ENCODE peak calls at places on chromosomes 11 and 22, in seven cellular contexts. One of them, this sample, is unnamed. For H3K4me1, the result is how much of the 10 kb centered on the place peaks cover.

GRCh38 chr11:32312865-32313403 is 122.4 kb downstream of the WT1 start:
- DNase-seq in heart right ventricle: no peak
- DNase-seq in right lobe of liver: no peak
- DNase-seq in uterus: peak
- DNase-seq in ovary: peak
- DNase-seq in suprapubic skin: no peak
- DNase-seq in H9: peak
- DNase-seq in this sample: no peak

GRCh38 chr11:76658231-76658630 is 12.3 kb downstream of the LRRC32 start:
- DNase-seq in heart right ventricle: no peak
- DNase-seq in uterus: no peak
- DNase-seq in ovary: no peak
- DNase-seq in suprapubic skin: peak
- DNase-seq in right lobe of liver: no peak
- DNase-seq in H9: peak
- DNase-seq in this sample: no peak

GRCh38 chr11:21602734-21603133 is 590.2 kb upstream of the ANO5 start:
- DNase-seq in uterus: no peak
- DNase-seq in H9: no peak
- DNase-seq in suprapubic skin: no peak
- DNase-seq in ovary: no peak
- DNase-seq in right lobe of liver: no peak
- DNase-seq in heart right ventricle: no peak
- DNase-seq in this sample: no peak

GRCh38 chr22:47605886-47606285 is 843.4 kb downstream of the TBC1D22A start:
- DNase-seq in uterus: no peak
- DNase-seq in suprapubic skin: peak
- DNase-seq in right lobe of liver: no peak
- DNase-seq in H9: no peak
- DNase-seq in heart right ventricle: no peak
- DNase-seq in ovary: no peak
- DNase-seq in this sample: no peak

GRCh38 chr11:122784325-122785155 is 53.8 kb upstream of the CRTAM start:
- DNase-seq in uterus: peak
- DNase-seq in heart right ventricle: no peak
- DNase-seq in H9: no peak
- DNase-seq in right lobe of liver: no peak
- DNase-seq in suprapubic skin: no peak
- DNase-seq in ovary: peak
- DNase-seq in this sample: no peak

GRCh38 chr22:24133187-24133965 is 47.9 kb upstream of the SUSD2 start:
- DNase-seq in uterus: peak
- DNase-seq in right lobe of liver: no peak
- DNase-seq in suprapubic skin: no peak
- DNase-seq in ovary: no peak
- DNase-seq in heart right ventricle: no peak
- DNase-seq in H9: peak
- DNase-seq in this sample: no peak

GRCh38 chr11:131810511-131810910 is 440.1 kb downstream of the NTM start:
- DNase-seq in ovary: no peak
- DNase-seq in heart right ventricle: no peak
- DNase-seq in uterus: no peak
- DNase-seq in H9: no peak
- DNase-seq in suprapubic skin: no peak
- DNase-seq in right lobe of liver: no peak
- DNase-seq in this sample: no peak

GRCh38 chr11:28878025-28878424 is 769.8 kb downstream of the METTL15 start:
- DNase-seq in H9: no peak
- DNase-seq in right lobe of liver: no peak
- DNase-seq in uterus: no peak
- DNase-seq in ovary: no peak
- DNase-seq in heart right ventricle: no peak
- DNase-seq in suprapubic skin: no peak
- DNase-seq in this sample: no peak

GRCh38 chr11:87430821-87431220 is 393.1 kb downstream of the TMEM135 start:
- DNase-seq in heart right ventricle: no peak
- DNase-seq in right lobe of liver: no peak
- DNase-seq in suprapubic skin: no peak
- DNase-seq in uterus: no peak
- DNase-seq in ovary: no peak
- DNase-seq in H9: no peak
- DNase-seq in this sample: no peak

GRCh38 chr11:85772700-85773099 is 38.2 kb downstream of the SYTL2 start:
- DNase-seq in uterus: no peak
- DNase-seq in heart right ventricle: no peak
- DNase-seq in right lobe of liver: no peak
- DNase-seq in suprapubic skin: no peak
- DNase-seq in H9: no peak
- DNase-seq in ovary: no peak
- DNase-seq in this sample: no peak

GRCh38 chr11:72959998-72960731 is 146.0 kb downstream of the ATG16L2 start:
- DNase-seq in H9: no peak
- DNase-seq in ovary: no peak
- DNase-seq in uterus: no peak
- DNase-seq in heart right ventricle: no peak
- DNase-seq in right lobe of liver: no peak
- DNase-seq in suprapubic skin: no peak
- DNase-seq in this sample: no peak

GRCh38 chr22:17807571-17808410 is 33.5 kb upstream of the BID start:
- DNase-seq in H9: peak
- DNase-seq in right lobe of liver: no peak
- DNase-seq in ovary: no peak
- DNase-seq in suprapubic skin: no peak
- DNase-seq in uterus: no peak
- DNase-seq in heart right ventricle: peak
- DNase-seq in this sample: no peak

GRCh38 chr11:64098318-64098831 is 62.6 kb downstream of the FLRT1 start:
- DNase-seq in uterus: no peak
- DNase-seq in heart right ventricle: no peak
- DNase-seq in suprapubic skin: no peak
- DNase-seq in ovary: no peak
- DNase-seq in H9: no peak
- DNase-seq in right lobe of liver: no peak
- DNase-seq in this sample: no peak

GRCh38 chr11:66176650-66177049 is 91.8 kb upstream of the RAB1B start:
- DNase-seq in heart right ventricle: no peak
- DNase-seq in ovary: no peak
- DNase-seq in uterus: no peak
- DNase-seq in suprapubic skin: no peak
- DNase-seq in H9: no peak
- DNase-seq in right lobe of liver: no peak
- DNase-seq in this sample: no peak

GRCh38 chr11:8759634-8760033 is 77.0 kb downstream of the RPL27A start:
- DNase-seq in ovary: peak
- DNase-seq in heart right ventricle: no peak
- DNase-seq in suprapubic skin: no peak
- DNase-seq in right lobe of liver: no peak
- DNase-seq in uterus: peak
- DNase-seq in H9: no peak
- DNase-seq in this sample: no peak

GRCh38 chr22:37701121-37701786 is 4.4 kb downstream of the TRIOBP start:
- DNase-seq in heart right ventricle: no peak
- DNase-seq in uterus: no peak
- DNase-seq in H9: no peak
- DNase-seq in right lobe of liver: no peak
- DNase-seq in ovary: no peak
- DNase-seq in suprapubic skin: no peak
- DNase-seq in this sample: no peak

GRCh38 chr11:57917632-57918031 is 106.0 kb upstream of the OR9Q1 start:
- DNase-seq in right lobe of liver: no peak
- DNase-seq in ovary: no peak
- DNase-seq in heart right ventricle: no peak
- DNase-seq in H9: no peak
- DNase-seq in uterus: no peak
- DNase-seq in suprapubic skin: no peak
- DNase-seq in this sample: no peak

GRCh38 chr11:128324051-128324481 is 263.3 kb downstream of the ETS1 start:
- DNase-seq in ovary: no peak
- DNase-seq in H9: no peak
- DNase-seq in suprapubic skin: no peak
- DNase-seq in right lobe of liver: no peak
- DNase-seq in heart right ventricle: no peak
- DNase-seq in uterus: no peak
- DNase-seq in this sample: no peak

GRCh38 chr11:128327274-128327673 is 260.1 kb downstream of the ETS1 start:
- DNase-seq in suprapubic skin: no peak
- DNase-seq in right lobe of liver: no peak
- DNase-seq in ovary: no peak
- DNase-seq in uterus: no peak
- DNase-seq in H9: no peak
- DNase-seq in heart right ventricle: no peak
- DNase-seq in this sample: no peak

GRCh38 chr11:128323381-128323780 is 264.0 kb downstream of the ETS1 start:
- DNase-seq in heart right ventricle: peak
- DNase-seq in right lobe of liver: no peak
- DNase-seq in ovary: no peak
- DNase-seq in uterus: no peak
- DNase-seq in H9: no peak
- DNase-seq in suprapubic skin: no peak
- DNase-seq in this sample: no peak

GRCh38 chr11:128326791-128327190 is 260.6 kb downstream of the ETS1 start:
- DNase-seq in ovary: no peak
- DNase-seq in right lobe of liver: no peak
- DNase-seq in H9: no peak
- DNase-seq in uterus: no peak
- DNase-seq in suprapubic skin: no peak
- DNase-seq in heart right ventricle: no peak
- DNase-seq in this sample: no peak

DNA sequence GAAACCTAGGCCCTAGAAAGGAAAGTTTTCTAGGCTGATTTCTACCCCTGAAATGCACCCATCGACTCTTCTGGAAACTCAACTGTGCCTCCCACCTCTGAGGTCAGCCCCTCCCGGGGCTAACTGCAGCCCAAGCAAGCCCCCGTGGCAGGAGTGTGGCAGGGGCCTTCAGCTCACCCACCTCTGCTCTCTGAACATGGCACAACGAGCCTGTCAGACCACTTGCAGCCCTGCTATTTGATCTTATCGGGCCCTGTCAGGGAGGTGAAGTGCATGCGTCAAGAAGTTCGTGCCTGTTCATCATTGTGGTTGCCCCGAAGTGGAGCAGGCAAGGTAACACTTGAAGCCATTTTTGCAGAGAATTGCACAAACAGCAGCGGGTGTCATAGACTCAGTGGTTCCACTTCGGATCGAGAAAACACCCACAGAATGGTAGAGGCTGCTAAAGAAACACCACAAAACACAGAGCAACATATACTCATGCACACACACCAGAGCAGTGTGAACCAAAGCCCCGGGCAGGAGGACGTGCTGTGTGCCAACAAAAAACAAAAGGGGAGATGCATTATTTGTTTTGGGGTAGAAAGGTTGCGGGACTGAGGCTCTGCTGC is 262.7 kb downstream of the ETS1 start:
- DNase-seq in right lobe of liver: no peak
- DNase-seq in heart right ventricle: no peak
- DNase-seq in uterus: no peak
- DNase-seq in ovary: no peak
- DNase-seq in suprapubic skin: no peak
- DNase-seq in H9: no peak
- DNase-seq in this sample: no peak
- H3K4me1 ChIP-seq in right lobe of liver: under half
- H3K4me1 ChIP-seq in heart right ventricle: under half
- H3K4me1 ChIP-seq in uterus: under half
- H3K4me1 ChIP-seq in ovary: under half
- H3K4me1 ChIP-seq in suprapubic skin: under half
- H3K4me1 ChIP-seq in H9: under half
- H3K4me1 ChIP-seq in this sample: under half

GRCh38 chr22:20526628-20527355 is 19.4 kb downstream of the MED15 start:
- DNase-seq in right lobe of liver: peak
- DNase-seq in H9: no peak
- DNase-seq in heart right ventricle: no peak
- DNase-seq in ovary: no peak
- DNase-seq in suprapubic skin: no peak
- DNase-seq in uterus: no peak
- DNase-seq in this sample: no peak
- TF ChIP-seq CTCF in right lobe of liver: no peak
- TF ChIP-seq CTCF in H9: no peak
- TF ChIP-seq CTCF in heart right ventricle: no peak
- TF ChIP-seq CTCF in ovary: no peak
- TF ChIP-seq CTCF in suprapubic skin: no peak
- TF ChIP-seq CTCF in uterus: no peak
- TF ChIP-seq CTCF in this sample: no peak

DNA sequence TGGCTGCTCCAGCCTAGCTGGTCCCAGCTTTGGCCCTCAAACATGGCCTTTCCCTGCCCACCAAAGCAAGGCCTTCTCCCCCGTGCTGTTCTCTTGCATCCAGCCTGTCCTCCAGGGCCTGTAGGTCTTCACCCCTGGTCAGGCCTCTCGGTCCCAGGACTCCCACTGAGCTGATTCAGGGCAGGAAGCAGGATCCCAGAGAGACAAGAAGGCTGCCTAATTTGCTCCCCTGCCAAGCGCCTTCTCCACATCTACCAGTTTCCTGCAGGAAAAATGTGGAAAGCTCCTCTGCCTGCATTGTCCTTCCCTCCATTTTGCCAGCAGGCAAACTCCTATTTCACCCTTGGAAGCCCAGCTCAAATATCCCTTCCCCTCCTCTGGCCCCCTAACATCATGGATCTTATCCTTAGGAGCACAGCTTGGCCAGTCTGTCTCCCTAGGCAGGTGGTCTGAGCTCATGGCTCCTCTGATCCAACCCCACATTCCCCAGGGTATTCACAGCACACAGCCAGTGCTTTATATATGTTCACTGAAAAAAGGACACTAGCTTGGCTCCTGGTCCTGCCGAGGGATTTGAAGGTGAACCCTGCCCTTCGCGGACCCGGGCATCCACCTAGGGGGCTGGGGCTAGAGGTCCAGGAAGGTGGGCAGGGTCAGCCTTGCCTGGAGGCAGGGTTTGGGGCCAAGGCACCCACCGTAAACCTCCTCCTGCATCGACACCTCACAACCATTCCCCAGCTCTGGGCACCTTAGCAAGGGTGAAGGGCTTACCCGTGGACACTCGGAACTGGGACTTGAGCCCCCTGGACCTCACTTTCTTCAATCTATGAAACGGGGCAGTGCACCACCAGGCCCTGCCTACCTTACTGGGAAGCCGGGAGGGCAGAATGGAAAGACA is 968 bp downstream of the RHBDD3 start:
- DNase-seq in right lobe of liver: peak
- DNase-seq in ovary: no peak
- DNase-seq in suprapubic skin: no peak
- DNase-seq in heart right ventricle: no peak
- DNase-seq in H9: no peak
- DNase-seq in uterus: no peak
- DNase-seq in this sample: no peak
- H3K4me1 ChIP-seq in right lobe of liver: under half
- H3K4me1 ChIP-seq in ovary: under half
- H3K4me1 ChIP-seq in suprapubic skin: under half
- H3K4me1 ChIP-seq in heart right ventricle: under half
- H3K4me1 ChIP-seq in H9: under half
- H3K4me1 ChIP-seq in uterus: under half
- H3K4me1 ChIP-seq in this sample: under half

DNA sequence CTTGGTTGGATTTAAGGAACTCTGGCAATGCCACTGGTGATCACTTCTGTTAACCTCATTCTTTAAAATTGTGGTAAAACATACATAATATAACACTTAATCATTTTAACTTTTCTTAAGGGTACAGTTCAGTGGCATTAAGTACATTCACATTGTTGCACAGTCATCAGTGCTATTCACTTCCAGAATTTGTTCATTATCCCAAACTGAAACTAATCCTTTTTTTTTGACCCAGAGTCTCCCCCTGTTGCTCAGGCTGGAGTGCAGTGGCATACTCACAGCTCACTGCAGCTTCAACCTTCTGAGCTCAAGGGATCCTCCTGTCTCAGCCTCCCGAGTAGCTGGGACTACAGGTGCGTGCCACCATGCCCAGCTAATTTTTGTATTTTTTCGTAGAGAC is 10.6 kb downstream of the ELF5 start:
- DNase-seq in right lobe of liver: no peak
- DNase-seq in ovary: no peak
- DNase-seq in suprapubic skin: no peak
- DNase-seq in uterus: no peak
- DNase-seq in heart right ventricle: no peak
- DNase-seq in H9: no peak
- DNase-seq in this sample: no peak
- TF ChIP-seq CTCF in right lobe of liver: no peak
- TF ChIP-seq CTCF in ovary: no peak
- TF ChIP-seq CTCF in suprapubic skin: no peak
- TF ChIP-seq CTCF in uterus: no peak
- TF ChIP-seq CTCF in heart right ventricle: no peak
- TF ChIP-seq CTCF in H9: no peak
- TF ChIP-seq CTCF in this sample: no peak

This sample was measured in pancreas.